ENCODE peak calls at places on chromosomes 12 and 14, in seven cellular contexts. E, T, G, S, Q, V and R are unnamed samples.

GRCh38 chr12:132774646-132775275 is 13.1 kb upstream of the ANKLE2 start:
- DNase-seq in E (no peak), T (no peak), G (no peak), S (no peak), Q (no peak), V (no peak), R (no peak)

GRCh38 chr12:69101505-69101904 is 137.9 kb upstream of the CPSF6 start:
- DNase-seq in E (no peak), T (peak), G (no peak), S (no peak), Q (no peak), V (no peak), R (no peak)

GRCh38 chr14:31556191-31556590 is 5.0 kb upstream of the NUBPL start:
- DNase-seq in E (no peak), T (no peak), G (no peak), S (no peak), Q (no peak), V (no peak), R (no peak)

GRCh38 chr12:64478661-64479060 is 26.7 kb downstream of the TBK1 start:
- DNase-seq in E (no peak), T (no peak), G (no peak), S (no peak), Q (no peak), V (no peak), R (no peak)

GRCh38 chr12:21296751-21297406 is 37.8 kb downstream of the SLCO1A2 start:
- DNase-seq in E (peak), T (peak), G (peak), S (peak), Q (peak), V (no peak), R (peak)

GRCh38 chr12:120795441-120796178 is 70.0 kb downstream of the ACADS start:
- DNase-seq in E (no peak), T (no peak), G (no peak), S (peak), Q (no peak), V (no peak), R (no peak)

GRCh38 chr12:11876301-11876700 is 194.4 kb upstream of the BCL2L14 start:
- DNase-seq in E (no peak), T (no peak), G (no peak), S (no peak), Q (no peak), V (no peak), R (no peak)

GRCh38 chr12:12533238-12533829 is 29.3 kb downstream of the DUSP16 start:
- DNase-seq in E (no peak), T (no peak), G (peak), S (peak), Q (peak), V (no peak), R (no peak)

GRCh38 chr12:98973395-98973794 is 328.3 kb downstream of the APAF1 start:
- DNase-seq in E (no peak), T (peak), G (no peak), S (no peak), Q (no peak), V (peak), R (no peak)

GRCh38 chr12:105025890-105026289 is 39.8 kb downstream of the NOPCHAP1 start:
- DNase-seq in E (no peak), T (peak), G (no peak), S (no peak), Q (peak), V (no peak), R (no peak)

GRCh38 chr12:99486277-99486676 is 161.3 kb upstream of the GARIN6 start:
- DNase-seq in E (no peak), T (no peak), G (no peak), S (no peak), Q (no peak), V (no peak), R (no peak)

GRCh38 chr14:77344597-77344996 is 23.8 kb downstream of the GSTZ1 start:
- DNase-seq in E (no peak), T (peak), G (no peak), S (no peak), Q (no peak), V (no peak), R (no peak)

GRCh38 chr12:113007166-113007565 is 28.8 kb downstream of the OAS2 start:
- DNase-seq in E (no peak), T (peak), G (no peak), S (no peak), Q (no peak), V (peak), R (no peak)

GRCh38 chr14:32249780-32250179 is 46.7 kb upstream of the RNU6-8 start:
- DNase-seq in E (no peak), T (no peak), G (no peak), S (no peak), Q (no peak), V (no peak), R (no peak)

GRCh38 chr12:115227137-115227615 is 543.2 kb upstream of the TBX3 start:
- DNase-seq in E (no peak), T (peak), G (no peak), S (no peak), Q (peak), V (peak), R (no peak)

DNA sequence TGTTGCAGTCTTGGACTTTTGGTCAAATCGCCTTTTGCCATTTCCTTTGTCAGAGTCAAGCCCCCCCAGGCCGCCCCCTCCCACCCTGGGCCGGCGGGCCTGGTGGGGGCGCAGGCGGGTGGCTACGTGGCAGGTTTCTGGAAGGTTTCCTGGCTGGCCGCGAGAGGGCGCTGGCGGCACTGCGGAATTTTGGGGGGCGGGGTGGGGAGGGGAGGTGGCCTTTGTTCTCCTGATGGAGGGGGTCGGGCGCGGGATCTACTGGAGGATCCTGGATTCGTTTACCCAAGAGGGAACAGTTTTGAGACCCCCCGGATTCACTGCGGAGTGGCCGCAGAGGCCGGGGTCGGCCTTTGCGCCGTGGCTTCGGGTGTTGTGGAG is 1.2 kb downstream of the MEG3 start:
- DNase-seq in E (no peak), T (no peak), G (no peak), S (no peak), Q (no peak), V (no peak), R (no peak)
- TF ChIP-seq CTCF in E (no peak), T (peak), G (no peak), S (peak), Q (no peak), V (no peak), R (no peak)

GRCh38 chr14:100400115-100400514 is 77.0 kb downstream of the SLC25A47 start:
- DNase-seq in E (no peak), T (peak), G (peak), S (no peak), Q (no peak), V (no peak), R (no peak)

GRCh38 chr14:100399052-100399849 is 76.1 kb downstream of the SLC25A47 start:
- DNase-seq in E (no peak), T (no peak), G (peak), S (peak), Q (no peak), V (no peak), R (peak)

GRCh38 chr14:100396266-100396795 is 73.2 kb downstream of the SLC25A47 start:
- DNase-seq in E (no peak), T (no peak), G (no peak), S (no peak), Q (no peak), V (no peak), R (no peak)

GRCh38 chr14:100394886-100395672 is 71.9 kb downstream of the SLC25A47 start:
- DNase-seq in E (no peak), T (no peak), G (no peak), S (no peak), Q (no peak), V (no peak), R (no peak)

GRCh38 chr14:100398044-100398443 is 74.9 kb downstream of the SLC25A47 start:
- DNase-seq in E (no peak), T (no peak), G (no peak), S (no peak), Q (peak), V (no peak), R (peak)
- TF ChIP-seq EZH2phosphoT487 in E (no peak), T (no peak), G (no peak), S (no peak), Q (no peak), V (no peak), R (no peak)

DNA sequence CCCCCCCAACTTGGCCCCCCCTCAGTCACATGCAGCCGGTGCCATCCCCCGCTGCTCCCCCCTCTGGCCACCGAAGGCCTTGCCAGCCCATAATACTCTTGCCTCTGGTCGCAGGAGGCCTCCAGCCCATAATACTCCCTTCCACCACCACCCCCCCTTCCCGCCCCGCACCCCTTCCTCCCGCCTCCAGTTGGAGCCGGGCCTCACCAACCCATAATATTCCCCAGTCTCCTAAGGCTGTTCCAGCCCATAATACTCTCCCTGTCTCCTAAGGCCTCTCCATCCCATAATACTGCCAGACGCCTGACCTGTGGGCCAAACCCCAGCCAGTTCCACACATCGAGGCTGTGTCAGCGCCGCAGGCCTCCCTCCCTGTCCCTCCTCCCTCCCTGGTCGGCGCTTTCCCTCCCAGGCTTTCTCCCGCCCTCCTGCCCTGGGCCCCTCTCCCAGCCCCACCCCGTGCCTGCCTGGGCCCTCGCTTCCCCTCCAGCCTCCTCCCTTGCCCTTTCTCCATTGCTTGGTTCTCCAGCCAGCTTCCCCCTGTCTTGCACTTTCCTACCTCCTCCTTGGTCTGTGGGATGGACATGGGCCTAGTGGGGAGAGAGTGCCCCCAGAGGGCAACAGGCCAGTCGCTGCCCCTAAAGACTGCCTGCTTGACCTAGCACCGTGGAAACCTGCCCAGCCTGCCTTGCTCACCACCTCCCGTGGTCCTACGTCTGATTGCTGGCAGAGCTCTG is 6.8 kb upstream of the CHD4 start:
- DNase-seq in E (peak), T (peak), G (peak), S (peak), Q (peak), V (peak), R (peak)
- TF ChIP-seq CTCF in E (peak), T (peak), G (peak), S (peak), Q (peak), V (peak), R (peak)

DNA sequence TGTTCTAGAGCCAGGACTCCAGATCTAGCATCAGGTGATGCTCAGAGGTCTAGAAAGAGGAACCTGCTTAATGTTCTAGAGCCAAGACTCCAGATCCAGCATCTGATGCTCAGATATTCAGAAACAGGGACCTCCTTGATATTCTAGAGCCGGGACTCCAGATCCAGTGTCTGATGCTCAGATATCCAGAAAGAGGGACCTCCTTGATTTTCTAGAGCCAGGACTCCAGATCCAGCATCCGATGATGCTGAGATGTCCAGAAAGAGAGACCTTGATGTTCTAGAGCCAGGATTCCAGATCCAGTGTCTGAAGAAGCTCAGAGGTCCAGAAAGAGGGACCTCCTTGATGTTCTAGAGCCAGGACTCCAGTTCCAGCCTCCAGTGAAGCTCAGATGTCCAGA is 36.9 kb downstream of the MEG3 start:
- DNase-seq in E (no peak), T (no peak), G (no peak), S (no peak), Q (no peak), V (no peak), R (no peak)
- TF ChIP-seq EZH2phosphoT487 in E (no peak), T (no peak), G (no peak), S (no peak), Q (no peak), V (no peak), R (no peak)

GRCh38 chr14:80862983-80863382 is 78.6 kb downstream of the CEP128 start:
- DNase-seq in E (no peak), T (peak), G (no peak), S (no peak), Q (no peak), V (no peak), R (no peak)
- TF ChIP-seq CTCF in E (peak), T (peak), G (peak), S (no peak), Q (peak), V (peak), R (no peak)

GRCh38 chr12:106106892-106107291 is 31.9 kb downstream of the NUAK1 start:
- DNase-seq in E (no peak), T (peak), G (no peak), S (peak), Q (peak), V (no peak), R (peak)
- TF ChIP-seq EZH2phosphoT487 in E (no peak), T (no peak), G (no peak), S (no peak), Q (no peak), V (no peak), R (no peak)

DNA sequence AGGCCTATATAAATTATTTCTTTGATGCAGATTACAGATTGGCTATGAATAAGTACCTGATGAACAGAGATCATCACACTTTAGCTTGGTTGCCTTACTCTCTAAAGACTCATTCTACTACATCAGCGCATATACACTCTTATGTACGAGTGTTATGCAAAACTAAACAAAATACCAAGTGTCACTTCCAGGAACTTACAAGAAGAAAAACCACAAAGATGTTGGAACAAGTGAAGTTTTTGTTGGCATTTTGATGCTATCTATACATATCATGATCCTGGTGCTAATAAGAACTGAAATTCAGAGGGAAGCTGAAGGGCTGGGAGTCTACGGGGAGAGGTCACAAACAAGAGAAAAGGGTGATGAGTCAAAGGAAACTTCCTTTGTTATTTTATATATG is 47.9 kb upstream of the CERS5 start:
- DNase-seq in E (no peak), T (peak), G (no peak), S (no peak), Q (no peak), V (no peak), R (no peak)
- TF ChIP-seq CTCF in E (no peak), T (no peak), G (no peak), S (no peak), Q (no peak), V (no peak), R (no peak)

DNA sequence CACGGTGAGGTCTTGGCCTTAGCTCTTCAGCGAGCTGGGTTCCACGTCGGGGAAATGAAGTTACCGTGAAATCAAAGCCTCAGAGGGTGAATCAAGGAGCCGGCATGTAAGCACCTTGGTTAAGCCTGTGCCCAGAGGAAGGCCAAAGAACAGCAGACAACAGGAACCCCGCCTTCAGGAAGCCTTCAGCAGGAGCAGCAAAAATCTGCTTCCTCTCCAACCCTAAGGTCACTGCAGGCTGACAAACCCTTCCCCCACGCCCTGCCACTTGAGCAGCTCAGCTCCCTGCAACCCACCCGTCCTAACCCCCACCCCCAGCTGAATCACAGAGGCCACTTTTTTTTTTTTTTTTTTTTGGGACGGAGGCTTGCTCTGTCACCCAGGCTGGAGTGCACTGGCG is 72.9 kb upstream of the LTA4H start:
- DNase-seq in E (peak), T (no peak), G (no peak), S (peak), Q (no peak), V (no peak), R (no peak)
- TF ChIP-seq EZH2phosphoT487 in E (no peak), T (no peak), G (no peak), S (no peak), Q (no peak), V (no peak), R (no peak)

GRCh38 chr12:43730283-43730682 is 28.3 kb downstream of the PUS7L start:
- DNase-seq in E (no peak), T (no peak), G (no peak), S (no peak), Q (no peak), V (no peak), R (no peak)

GRCh38 chr12:43723134-43723533 is 35.5 kb downstream of the PUS7L start:
- DNase-seq in E (no peak), T (no peak), G (no peak), S (no peak), Q (no peak), V (no peak), R (peak)

GRCh38 chr12:43728698-43729097 is 29.9 kb downstream of the PUS7L start:
- DNase-seq in E (no peak), T (no peak), G (no peak), S (no peak), Q (no peak), V (no peak), R (no peak)

GRCh38 chr12:43722621-43723020 is 36.0 kb downstream of the PUS7L start:
- DNase-seq in E (no peak), T (no peak), G (no peak), S (no peak), Q (no peak), V (no peak), R (peak)

DNA sequence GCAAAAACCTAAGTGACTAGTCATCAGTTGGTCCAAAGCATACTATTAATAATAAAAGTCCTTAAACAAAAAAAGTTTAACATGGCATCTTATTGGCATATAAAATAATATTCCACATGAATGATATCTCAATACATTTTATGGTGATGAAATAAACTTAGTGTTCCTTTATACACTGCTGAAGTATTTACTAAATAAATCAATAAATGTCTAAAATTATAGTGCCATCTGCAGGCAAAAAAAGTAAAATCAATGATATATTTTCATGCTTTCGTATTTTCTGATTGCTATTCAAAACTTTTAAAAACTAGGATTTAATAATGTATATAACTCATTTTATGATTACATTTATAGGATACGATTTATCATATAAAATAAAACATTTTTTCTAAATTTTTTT is 30.5 kb downstream of the PUS7L start:
- DNase-seq in E (no peak), T (peak), G (no peak), S (no peak), Q (no peak), V (no peak), R (no peak)
- TF ChIP-seq CTCF in E (peak), T (peak), G (peak), S (no peak), Q (peak), V (peak), R (peak)